ENCODE peak calls at places on chromosomes 1 and 21, in six cellular contexts. One of them, this sample, is unnamed. For H3K4me1, the result is how much of the 10 kb centered on the place peaks cover.

GRCh38 chr1:80054129-80054528 is 1047.6 kb upstream of the ADGRL4 start:
- DNase-seq in A549: peak
- DNase-seq in esophagus muscularis mucosa: no peak
- DNase-seq in K562: peak
- DNase-seq in ovary: no peak
- DNase-seq in suprapubic skin: no peak
- DNase-seq in this sample: no peak

GRCh38 chr1:179447489-179447888 is 81.7 kb downstream of the AXDND1 start:
- DNase-seq in K562: peak
- DNase-seq in suprapubic skin: no peak
- DNase-seq in ovary: no peak
- DNase-seq in esophagus muscularis mucosa: no peak
- DNase-seq in A549: no peak
- DNase-seq in this sample: no peak

GRCh38 chr1:54172614-54173312 is 20.0 kb upstream of the CDCP2 start:
- DNase-seq in esophagus muscularis mucosa: no peak
- DNase-seq in suprapubic skin: no peak
- DNase-seq in K562: no peak
- DNase-seq in ovary: no peak
- DNase-seq in A549: no peak
- DNase-seq in this sample: no peak

GRCh38 chr1:35047188-35047858 is 15.6 kb upstream of the ZMYM6 start:
- DNase-seq in A549: no peak
- DNase-seq in K562: no peak
- DNase-seq in ovary: no peak
- DNase-seq in suprapubic skin: no peak
- DNase-seq in esophagus muscularis mucosa: no peak
- DNase-seq in this sample: no peak

GRCh38 chr1:221963742-221964141 is 221.9 kb upstream of the DUSP10 start:
- DNase-seq in A549: no peak
- DNase-seq in ovary: no peak
- DNase-seq in K562: no peak
- DNase-seq in esophagus muscularis mucosa: no peak
- DNase-seq in suprapubic skin: no peak
- DNase-seq in this sample: no peak

GRCh38 chr1:53949023-53949611 is 3.0 kb downstream of the LRRC42 start:
- DNase-seq in suprapubic skin: no peak
- DNase-seq in A549: peak
- DNase-seq in K562: peak
- DNase-seq in esophagus muscularis mucosa: no peak
- DNase-seq in ovary: no peak
- DNase-seq in this sample: no peak

GRCh38 chr21:44332965-44333364 is 6.2 kb downstream of the CFAP410 start:
- DNase-seq in A549: no peak
- DNase-seq in suprapubic skin: no peak
- DNase-seq in esophagus muscularis mucosa: no peak
- DNase-seq in ovary: no peak
- DNase-seq in K562: no peak
- DNase-seq in this sample: no peak

GRCh38 chr1:20212099-20212684 is 25.9 kb upstream of the PLA2G2C start:
- DNase-seq in esophagus muscularis mucosa: no peak
- DNase-seq in suprapubic skin: no peak
- DNase-seq in A549: no peak
- DNase-seq in ovary: no peak
- DNase-seq in K562: peak
- DNase-seq in this sample: no peak

GRCh38 chr1:15849775-15850449 is 2.4 kb downstream of the SPEN start:
- DNase-seq in K562: peak
- DNase-seq in esophagus muscularis mucosa: no peak
- DNase-seq in suprapubic skin: no peak
- DNase-seq in ovary: peak
- DNase-seq in A549: peak
- DNase-seq in this sample: peak

GRCh38 chr21:28516996-28517592 is 475.6 kb downstream of the LTN1 start:
- DNase-seq in ovary: peak
- DNase-seq in A549: peak
- DNase-seq in K562: no peak
- DNase-seq in esophagus muscularis mucosa: no peak
- DNase-seq in suprapubic skin: no peak
- DNase-seq in this sample: peak

GRCh38 chr1:17287377-17287776 is 20.6 kb upstream of the PADI4 start:
- DNase-seq in A549: peak
- DNase-seq in ovary: no peak
- DNase-seq in K562: no peak
- DNase-seq in suprapubic skin: no peak
- DNase-seq in esophagus muscularis mucosa: no peak
- DNase-seq in this sample: no peak

GRCh38 chr1:170634819-170635410 is 29.0 kb upstream of the PRRX1 start:
- DNase-seq in K562: no peak
- DNase-seq in suprapubic skin: no peak
- DNase-seq in esophagus muscularis mucosa: no peak
- DNase-seq in ovary: no peak
- DNase-seq in A549: no peak
- DNase-seq in this sample: no peak

GRCh38 chr1:173988068-173988467 is 34.1 kb downstream of the RC3H1 start:
- DNase-seq in K562: no peak
- DNase-seq in A549: no peak
- DNase-seq in suprapubic skin: no peak
- DNase-seq in esophagus muscularis mucosa: no peak
- DNase-seq in ovary: no peak
- DNase-seq in this sample: no peak

GRCh38 chr1:113986802-113987201 is 7.5 kb downstream of the OLFML3 start:
- DNase-seq in K562: no peak
- DNase-seq in A549: no peak
- DNase-seq in ovary: no peak
- DNase-seq in suprapubic skin: no peak
- DNase-seq in esophagus muscularis mucosa: no peak
- DNase-seq in this sample: no peak

GRCh38 chr1:218402771-218403110 is 57.6 kb downstream of the TGFB2 start:
- DNase-seq in K562: no peak
- DNase-seq in ovary: no peak
- DNase-seq in esophagus muscularis mucosa: no peak
- DNase-seq in suprapubic skin: no peak
- DNase-seq in A549: no peak
- DNase-seq in this sample: no peak

GRCh38 chr1:39720094-39720999 is 18.3 kb upstream of the PPIE start:
- DNase-seq in A549: no peak
- DNase-seq in suprapubic skin: no peak
- DNase-seq in esophagus muscularis mucosa: no peak
- DNase-seq in ovary: no peak
- DNase-seq in K562: peak
- DNase-seq in this sample: no peak

GRCh38 chr1:199857103-199857502 is 170.4 kb upstream of the NR5A2 start:
- DNase-seq in esophagus muscularis mucosa: no peak
- DNase-seq in suprapubic skin: no peak
- DNase-seq in ovary: no peak
- DNase-seq in A549: no peak
- DNase-seq in K562: no peak
- DNase-seq in this sample: no peak

GRCh38 chr1:169576241-169576933 is 9.9 kb downstream of the F5 start:
- DNase-seq in K562: no peak
- DNase-seq in ovary: no peak
- DNase-seq in A549: no peak
- DNase-seq in suprapubic skin: no peak
- DNase-seq in esophagus muscularis mucosa: no peak
- DNase-seq in this sample: no peak

GRCh38 chr21:43300496-43301423 is 126.2 kb downstream of the SIK1 start:
- DNase-seq in esophagus muscularis mucosa: no peak
- DNase-seq in ovary: no peak
- DNase-seq in suprapubic skin: no peak
- DNase-seq in K562: no peak
- DNase-seq in A549: no peak
- DNase-seq in this sample: no peak
- TF ChIP-seq EP300 in esophagus muscularis mucosa: no peak
- TF ChIP-seq EP300 in ovary: no peak
- TF ChIP-seq EP300 in suprapubic skin: no peak
- TF ChIP-seq EP300 in K562: no peak
- TF ChIP-seq EP300 in A549: no peak
- TF ChIP-seq EP300 in this sample: no peak

DNA sequence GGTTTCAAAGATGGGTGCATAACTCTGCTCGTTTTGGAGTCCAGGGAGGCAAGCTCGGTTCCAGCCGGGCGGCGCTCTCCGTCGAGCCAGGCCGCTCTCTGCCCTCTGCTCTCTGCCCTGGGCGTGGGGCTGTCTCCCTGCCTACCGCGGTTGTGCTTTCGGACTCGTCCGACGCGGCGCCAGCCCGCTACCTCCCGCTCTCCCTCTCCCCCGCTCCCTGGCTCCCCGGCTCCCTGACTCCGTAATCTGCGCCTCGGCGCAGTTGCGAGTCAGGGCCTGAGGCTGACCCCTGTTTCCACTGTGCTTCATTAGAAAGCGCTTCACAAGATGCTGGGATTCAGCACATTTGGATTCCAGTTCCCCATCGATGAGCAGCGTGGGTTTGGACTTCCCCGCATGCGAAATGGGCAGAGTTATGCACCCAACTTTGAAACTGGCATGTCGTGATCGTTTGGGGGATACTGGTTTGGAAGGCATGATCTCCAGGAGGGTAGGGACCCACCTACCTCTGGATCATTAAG is 2.3 kb downstream of the SOX13 start:
- DNase-seq in K562: no peak
- DNase-seq in suprapubic skin: no peak
- DNase-seq in ovary: peak
- DNase-seq in esophagus muscularis mucosa: no peak
- DNase-seq in A549: no peak
- DNase-seq in this sample: peak
- H3K4me1 ChIP-seq in K562: under half
- H3K4me1 ChIP-seq in suprapubic skin: half or more
- H3K4me1 ChIP-seq in ovary: under half
- H3K4me1 ChIP-seq in esophagus muscularis mucosa: under half
- H3K4me1 ChIP-seq in A549: under half
- H3K4me1 ChIP-seq in this sample: under half

GRCh38 chr1:167714098-167714850 is 7.5 kb upstream of the MPZL1 start:
- DNase-seq in K562: peak
- DNase-seq in ovary: peak
- DNase-seq in suprapubic skin: peak
- DNase-seq in esophagus muscularis mucosa: peak
- DNase-seq in A549: peak
- DNase-seq in this sample: peak
- TF ChIP-seq EP300 in K562: peak
- TF ChIP-seq EP300 in ovary: peak
- TF ChIP-seq EP300 in suprapubic skin: no peak
- TF ChIP-seq EP300 in esophagus muscularis mucosa: no peak
- TF ChIP-seq EP300 in A549: no peak
- TF ChIP-seq EP300 in this sample: no peak

DNA sequence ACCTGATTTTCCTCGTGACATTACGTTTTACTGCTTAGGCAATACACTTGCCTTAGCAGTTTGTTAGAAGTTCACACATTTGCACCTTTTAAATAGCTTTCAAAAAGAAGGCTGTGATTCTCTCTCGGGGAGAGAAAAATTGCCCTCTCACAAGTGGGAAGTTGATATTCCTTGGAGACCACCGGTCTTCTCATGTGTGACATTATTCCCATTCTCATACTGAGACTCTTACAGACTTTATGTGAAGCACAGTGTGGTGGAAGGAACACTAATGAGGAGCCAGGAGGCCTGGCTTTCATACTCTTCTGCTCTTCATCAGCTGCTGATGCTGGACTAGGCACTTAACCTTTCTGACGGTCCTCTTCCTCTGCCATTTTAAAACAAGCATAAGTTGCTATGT is 69.9 kb upstream of the HSPA13 start:
- DNase-seq in K562: no peak
- DNase-seq in suprapubic skin: no peak
- DNase-seq in ovary: no peak
- DNase-seq in A549: no peak
- DNase-seq in esophagus muscularis mucosa: no peak
- DNase-seq in this sample: no peak
- H3K4me1 ChIP-seq in K562: under half
- H3K4me1 ChIP-seq in suprapubic skin: under half
- H3K4me1 ChIP-seq in ovary: under half
- H3K4me1 ChIP-seq in A549: under half
- H3K4me1 ChIP-seq in esophagus muscularis mucosa: under half
- H3K4me1 ChIP-seq in this sample: under half

GRCh38 chr1:110407260-110408210 is at the start of gene LAMTOR5:
- DNase-seq in A549: peak
- DNase-seq in esophagus muscularis mucosa: peak
- DNase-seq in ovary: peak
- DNase-seq in suprapubic skin: peak
- DNase-seq in K562: peak
- DNase-seq in this sample: peak
- TF ChIP-seq EP300 in A549: no peak
- TF ChIP-seq EP300 in esophagus muscularis mucosa: no peak
- TF ChIP-seq EP300 in ovary: peak
- TF ChIP-seq EP300 in suprapubic skin: no peak
- TF ChIP-seq EP300 in K562: peak
- TF ChIP-seq EP300 in this sample: no peak

GRCh38 chr1:184160942-184161698 is 109.6 kb downstream of the TSEN15 start:
- DNase-seq in ovary: no peak
- DNase-seq in suprapubic skin: no peak
- DNase-seq in K562: no peak
- DNase-seq in A549: no peak
- DNase-seq in esophagus muscularis mucosa: peak
- DNase-seq in this sample: no peak
- H3K4me1 ChIP-seq in ovary: under half
- H3K4me1 ChIP-seq in suprapubic skin: under half
- H3K4me1 ChIP-seq in K562: under half
- H3K4me1 ChIP-seq in A549: under half
- H3K4me1 ChIP-seq in esophagus muscularis mucosa: under half
- H3K4me1 ChIP-seq in this sample: under half

This sample was measured in stomach.